ENCODE peak calls at places on chromosome 22, in nine cellular contexts. G is lower lobe of right lung, Q is endodermal cell, R is esophagus squamous epithelium, D is astrocyte, W is colonic mucosa, O is cardiac muscle cell, V is Peyer's patch, B is sigmoid colon. S is an unnamed sample. For H3K4me1, the result is how much of the 10 kb centered on the place peaks cover.

GRCh38 chr22:23519442-23520177 is 60.5 kb downstream of the IGLL1 start:
- DNase-seq in G (peak), Q (no peak), R (no peak), D (no peak), W (no peak), O (no peak), V (no peak), B (no peak), S (no peak)

GRCh38 chr22:44098021-44098739 is 74.1 kb downstream of the PARVB start:
- DNase-seq in G (no peak), Q (no peak), R (no peak), D (no peak), W (no peak), O (no peak), V (no peak), B (peak), S (no peak)

GRCh38 chr22:23289130-23289503 is 108.8 kb downstream of the BCR start:
- DNase-seq in G (no peak), Q (no peak), R (no peak), D (no peak), W (no peak), O (no peak), V (no peak), B (no peak), S (no peak)

GRCh38 chr22:25492162-25492561 is 72.3 kb upstream of the GRK3 start:
- DNase-seq in G (no peak), Q (no peak), R (no peak), D (no peak), W (no peak), O (no peak), V (no peak), B (no peak), S (no peak)

GRCh38 chr22:19181786-19182471 is 3.4 kb upstream of the SLC25A1 start:
- DNase-seq in G (no peak), Q (no peak), R (no peak), D (no peak), W (no peak), O (no peak), V (no peak), B (no peak), S (no peak)

GRCh38 chr22:43106302-43106701 is 4.2 kb upstream of the BIK start:
- DNase-seq in G (no peak), Q (no peak), R (no peak), D (no peak), W (no peak), O (no peak), V (no peak), B (no peak), S (no peak)

GRCh38 chr22:48238966-48239365 is 1476.5 kb downstream of the TBC1D22A start:
- DNase-seq in G (no peak), Q (peak), R (no peak), D (no peak), W (no peak), O (no peak), V (no peak), B (no peak), S (no peak)

GRCh38 chr22:48478529-48479265 is 1349.0 kb downstream of the BRD1 start:
- DNase-seq in G (peak), Q (peak), R (no peak), D (no peak), W (no peak), O (no peak), V (peak), B (no peak), S (no peak)

GRCh38 chr22:46915978-46916730 is 153.7 kb downstream of the TBC1D22A start:
- DNase-seq in G (no peak), Q (no peak), R (no peak), D (no peak), W (peak), O (no peak), V (no peak), B (no peak), S (no peak)

GRCh38 chr22:46635756-46636155 is 15.6 kb downstream of the GRAMD4 start:
- DNase-seq in G (no peak), Q (peak), R (no peak), D (no peak), W (no peak), O (peak), V (no peak), B (no peak), S (no peak)

GRCh38 chr22:31082606-31083376 is 1.7 kb downstream of the SMTN start:
- DNase-seq in G (no peak), Q (peak), R (no peak), D (no peak), W (peak), O (peak), V (peak), B (peak), S (peak)

GRCh38 chr22:31603081-31603525 is 58.9 kb downstream of the PISD start:
- DNase-seq in G (no peak), Q (no peak), R (no peak), D (no peak), W (no peak), O (no peak), V (no peak), B (peak), S (no peak)

GRCh38 chr22:31952094-31952401 is 7.7 kb downstream of the YWHAH start:
- DNase-seq in G (no peak), Q (no peak), R (no peak), D (no peak), W (no peak), O (no peak), V (no peak), B (no peak), S (no peak)

GRCh38 chr22:31926086-31926485 is 18.2 kb upstream of the YWHAH start:
- DNase-seq in G (no peak), Q (no peak), R (no peak), D (no peak), W (no peak), O (no peak), V (no peak), B (no peak), S (no peak)

GRCh38 chr22:18078329-18079041 is 695 bp downstream of the PEX26 start:
- DNase-seq in G (peak), Q (peak), R (no peak), D (peak), W (peak), O (no peak), V (peak), B (no peak), S (peak)

GRCh38 chr22:26702906-26703830 is 45.8 kb downstream of the MIAT start:
- DNase-seq in G (no peak), Q (no peak), R (no peak), D (peak), W (no peak), O (no peak), V (no peak), B (no peak), S (no peak)

GRCh38 chr22:20238567-20239062 is 29.5 kb downstream of the RTN4R start:
- DNase-seq in G (peak), Q (peak), R (no peak), D (no peak), W (peak), O (peak), V (peak), B (no peak), S (peak)

GRCh38 chr22:36201630-36202312 is at the start of gene APOL4:
- DNase-seq in G (peak), Q (peak), R (no peak), D (no peak), W (peak), O (no peak), V (peak), B (peak), S (peak)

GRCh38 chr22:41939981-41940852 is 6.7 kb downstream of the CENPM start:
- DNase-seq in G (peak), Q (peak), R (peak), D (no peak), W (peak), O (no peak), V (peak), B (no peak), S (peak)

GRCh38 chr22:48084041-48084748 is 1321.7 kb downstream of the TBC1D22A start:
- DNase-seq in G (no peak), Q (peak), R (no peak), D (no peak), W (no peak), O (no peak), V (no peak), B (peak), S (no peak)

GRCh38 chr22:19772673-19773469 is 12.3 kb downstream of the TBX1 start:
- DNase-seq in G (peak), Q (no peak), R (no peak), D (no peak), W (no peak), O (no peak), V (peak), B (no peak), S (no peak)

GRCh38 chr22:35552186-35552842 is 11.7 kb downstream of the RASD2 start:
- DNase-seq in G (no peak), Q (peak), R (no peak), D (no peak), W (peak), O (peak), V (peak), B (no peak), S (peak)

GRCh38 chr22:44882226-44882905 is 127.4 kb downstream of the PHF21B start:
- DNase-seq in G (no peak), Q (peak), R (no peak), D (no peak), W (no peak), O (no peak), V (no peak), B (peak), S (no peak)

GRCh38 chr22:36546932-36547331 is 18.0 kb upstream of the EIF3D start:
- DNase-seq in G (no peak), Q (no peak), R (no peak), D (peak), W (no peak), O (no peak), V (no peak), B (no peak), S (no peak)

GRCh38 chr22:25076281-25076680 is 123.4 kb upstream of the CRYBB3 start:
- DNase-seq in G (no peak), Q (no peak), R (no peak), D (no peak), W (no peak), O (no peak), V (no peak), B (no peak), S (no peak)

GRCh38 chr22:46065733-46066454 is 84.4 kb upstream of the PPARA start:
- DNase-seq in G (no peak), Q (no peak), R (no peak), D (peak), W (no peak), O (no peak), V (no peak), B (no peak), S (no peak)

GRCh38 chr22:42892571-42893316 is 35.7 kb upstream of the ARFGAP3 start:
- DNase-seq in G (peak), Q (no peak), R (no peak), D (no peak), W (no peak), O (no peak), V (no peak), B (no peak), S (no peak)

GRCh38 chr22:50674127-50674493 is 1.5 kb downstream of the SHANK3 start:
- DNase-seq in G (no peak), Q (peak), R (no peak), D (no peak), W (no peak), O (peak), V (no peak), B (no peak), S (no peak)

GRCh38 chr22:26956346-26956745 is 299.0 kb downstream of the MIAT start:
- DNase-seq in G (no peak), Q (no peak), R (no peak), D (no peak), W (no peak), O (no peak), V (no peak), B (no peak), S (no peak)

GRCh38 chr22:46025225-46025972 is 48.4 kb upstream of the WNT7B start:
- DNase-seq in G (peak), Q (peak), R (no peak), D (no peak), W (no peak), O (no peak), V (peak), B (peak), S (no peak)

GRCh38 chr22:41902016-41902415 is 12.9 kb downstream of the SHISA8 start:
- DNase-seq in G (no peak), Q (no peak), R (no peak), D (no peak), W (no peak), O (no peak), V (no peak), B (no peak), S (no peak)

GRCh38 chr22:31449521-31449920 is 40.1 kb downstream of the EIF4ENIF1 start:
- DNase-seq in G (no peak), Q (no peak), R (no peak), D (no peak), W (no peak), O (peak), V (no peak), B (no peak), S (no peak)

GRCh38 chr22:43391306-43391705 is 20.5 kb upstream of the MPPED1 start:
- DNase-seq in G (peak), Q (peak), R (no peak), D (no peak), W (no peak), O (no peak), V (no peak), B (no peak), S (no peak)

DNA sequence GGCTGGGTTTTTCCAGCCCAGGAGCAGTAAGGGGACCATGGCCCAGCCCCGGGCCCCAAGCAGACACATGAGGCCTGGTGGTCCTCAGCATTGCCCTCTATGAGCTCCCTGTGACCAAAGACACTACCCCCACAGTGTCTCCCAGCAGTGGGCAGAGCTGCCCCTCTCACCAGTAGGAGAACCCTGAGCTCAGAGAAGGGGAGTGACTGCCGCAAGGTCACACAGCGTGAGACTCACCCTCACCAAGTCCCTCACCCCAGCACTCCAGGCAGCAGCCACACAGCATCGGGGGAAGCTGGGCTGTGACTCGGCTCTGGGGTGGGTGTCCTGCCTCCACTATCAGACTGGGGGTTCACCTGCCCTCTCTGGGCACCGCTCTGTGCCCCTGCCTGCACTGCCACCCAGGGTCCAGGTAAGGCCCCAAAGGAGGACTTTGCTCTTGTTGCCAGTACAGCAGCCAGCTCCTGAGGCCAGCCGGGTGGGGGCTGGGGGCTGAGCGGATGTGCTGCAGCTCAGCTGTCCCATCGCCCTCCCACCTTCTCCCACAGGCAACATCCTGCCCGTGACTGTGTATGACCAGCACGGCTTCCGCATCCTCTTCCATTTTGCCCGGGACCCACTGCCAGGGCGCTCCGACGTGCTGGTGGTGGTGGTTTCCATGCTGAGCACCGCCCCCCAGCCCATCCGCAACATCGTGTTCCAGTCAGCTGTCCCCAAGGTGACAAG is 7.9 kb upstream of the SH3BP1 start:
- DNase-seq in G (no peak), Q (no peak), R (no peak), D (no peak), W (no peak), O (no peak), V (peak), B (no peak), S (peak)
- H3K4me1 ChIP-seq in G (half or more), Q (under half), R (under half), D (under half), W (under half), O (under half), V (under half), B (under half), S (half or more)

GRCh38 chr22:21590809-21591641 is 23.5 kb downstream of the UBE2L3 start:
- DNase-seq in G (no peak), Q (no peak), R (no peak), D (no peak), W (no peak), O (no peak), V (no peak), B (no peak), S (no peak)

GRCh38 chr22:21591695-21592094 is 24.2 kb downstream of the UBE2L3 start:
- DNase-seq in G (peak), Q (no peak), R (no peak), D (no peak), W (no peak), O (no peak), V (no peak), B (no peak), S (no peak)

GRCh38 chr22:21587803-21588611 is 20.5 kb downstream of the UBE2L3 start:
- DNase-seq in G (no peak), Q (no peak), R (no peak), D (peak), W (no peak), O (no peak), V (peak), B (no peak), S (peak)

GRCh38 chr22:21592422-21592821 is 24.9 kb downstream of the UBE2L3 start:
- DNase-seq in G (no peak), Q (no peak), R (no peak), D (no peak), W (no peak), O (no peak), V (no peak), B (no peak), S (no peak)

GRCh38 chr22:21589415-21589814 is 21.9 kb downstream of the UBE2L3 start:
- DNase-seq in G (no peak), Q (no peak), R (no peak), D (no peak), W (no peak), O (no peak), V (no peak), B (no peak), S (no peak)
- H3K27ac ChIP-seq in G (no peak), Q (no peak), R (no peak), D (no peak), W (no peak), O (no peak), V (no peak), B (no peak), S (no peak)

GRCh38 chr22:38107692-38108515 is 2.6 kb downstream of the BAIAP2L2 start:
- DNase-seq in G (peak), Q (no peak), R (no peak), D (no peak), W (peak), O (no peak), V (peak), B (no peak), S (peak)

GRCh38 chr22:38103641-38104040 is 6.8 kb downstream of the BAIAP2L2 start:
- DNase-seq in G (peak), Q (no peak), R (no peak), D (no peak), W (no peak), O (no peak), V (no peak), B (no peak), S (no peak)

GRCh38 chr22:38108561-38109319 is 1.7 kb downstream of the BAIAP2L2 start:
- DNase-seq in G (peak), Q (no peak), R (no peak), D (no peak), W (peak), O (no peak), V (no peak), B (no peak), S (peak)

GRCh38 chr22:38106814-38107578 is 3.5 kb downstream of the BAIAP2L2 start:
- DNase-seq in G (peak), Q (no peak), R (no peak), D (no peak), W (no peak), O (no peak), V (no peak), B (no peak), S (no peak)

GRCh38 chr22:38104084-38104483 is 6.4 kb downstream of the BAIAP2L2 start:
- DNase-seq in G (peak), Q (peak), R (no peak), D (no peak), W (no peak), O (peak), V (no peak), B (no peak), S (no peak)
- TF ChIP-seq CTCF in G (no peak), Q (peak), R (peak), D (no peak), W (no peak), O (peak), V (peak), B (peak), S (peak)

GRCh38 chr22:28930357-28931007 is 47.1 kb downstream of the ZNRF3 start:
- DNase-seq in G (no peak), Q (no peak), R (no peak), D (peak), W (no peak), O (no peak), V (no peak), B (no peak), S (no peak)
- H3K4me1 ChIP-seq in G (under half), Q (half or more), R (under half), D (under half), W (under half), O (half or more), V (under half), B (under half), S (under half)